ENCODE peak calls at places on chromosomes 1 and 21, in four cellular contexts. R is NCI-H1092 treated with DMSO at 0.1 percent for 48 hours; E is activated CD4-positive, CD25-positive, alpha-beta regulatory T cell; N is AG08395. V is an unnamed sample.

GRCh38 chr1:234976880-234977680 is 151.6 kb downstream of the TOMM20 start:
- DNase-seq in R (peak; percentile 15), E (no peak), N (no peak), V (no peak)

GRCh38 chr1:98500324-98500723 is 161.2 kb upstream of the SNX7 start:
- DNase-seq in R (no peak), E (no peak), N (no peak), V (no peak)

GRCh38 chr1:201419241-201419640 is 2.3 kb downstream of the TNNI1 start:
- DNase-seq in R (no peak), E (no peak), N (no peak), V (no peak)

GRCh38 chr1:233326995-233327937 is at the start of gene MAP3K21:
- DNase-seq in R (peak; percentile 52), E (peak; percentile 70), N (no peak), V (peak; percentile 98)

GRCh38 chr1:178502856-178503255 is 6.1 kb upstream of the CLEC20A start:
- DNase-seq in R (no peak), E (no peak), N (no peak), V (no peak)

GRCh38 chr1:46516140-46516539 is 26.5 kb downstream of the DMBX1 start:
- DNase-seq in R (no peak), E (no peak), N (no peak), V (no peak)

GRCh38 chr1:224193319-224193966 is 10.4 kb downstream of the DEGS1 start:
- DNase-seq in R (no peak), E (no peak), N (no peak), V (no peak)

GRCh38 chr1:241503444-241503843 is 16.1 kb downstream of the FH start:
- DNase-seq in R (no peak), E (no peak), N (no peak), V (no peak)

GRCh38 chr1:234617135-234617985 is 7.4 kb upstream of the IRF2BP2 start:
- DNase-seq in R (peak; percentile 57), E (no peak), N (peak; percentile 59), V (no peak)

GRCh38 chr1:7379445-7379971 is 391.6 kb upstream of the VAMP3 start:
- DNase-seq in R (peak; percentile 84), E (no peak), N (peak; percentile 76), V (no peak)

GRCh38 chr1:145916745-145917144 is 1.8 kb downstream of the PEX11B start:
- DNase-seq in R (no peak), E (no peak), N (no peak), V (no peak)

GRCh38 chr1:45753248-45754037 is 3.0 kb upstream of the IPP start:
- DNase-seq in R (no peak), E (no peak), N (no peak), V (no peak)

GRCh38 chr1:228785366-228786085 is 50.2 kb downstream of the RHOU start:
- DNase-seq in R (no peak), E (no peak), N (no peak), V (no peak)

GRCh38 chr1:167499657-167500056 is 18.7 kb downstream of the CD247 start:
- DNase-seq in R (no peak), E (no peak), N (no peak), V (peak; percentile 66)

GRCh38 chr1:150256549-150257341 is 829 bp upstream of the CA14 start:
- DNase-seq in R (peak; percentile 23), E (no peak), N (peak; percentile 36), V (no peak)

GRCh38 chr1:40663324-40664166 is 1.9 kb downstream of the RIMS3 start:
- DNase-seq in R (peak; percentile 62), E (no peak), N (no peak), V (no peak)

GRCh38 chr1:226986496-226987178 is 46.5 kb downstream of the COQ8A start:
- DNase-seq in R (no peak), E (no peak), N (no peak), V (no peak)

GRCh38 chr21:34112316-34113033 is 39.1 kb downstream of the MRPS6 start:
- DNase-seq in R (no peak), E (no peak), N (no peak), V (no peak)

GRCh38 chr1:155079210-155079486 is 511 bp downstream of the EFNA3 start:
- DNase-seq in R (no peak), E (no peak), N (no peak), V (no peak)

GRCh38 chr1:89877756-89878155 is 56.9 kb downstream of the LRRC8D start:
- DNase-seq in R (no peak), E (no peak), N (no peak), V (no peak)

V was measured in NCI-H1048.